ENCODE peak calls at places on chromosomes 16 and 17, in six cellular contexts. One of them, this sample, is unnamed.

GRCh38 chr17:82670661-82671060 is 22.4 kb upstream of the WDR45B start:
- DNase-seq in activated T-helper 1 cell treated with anti-CD3 and anti-CD28 coated beads, Interleukin-12 subunit alpha, Interleukin-12 subunit beta, Interleukin-2, Interleukin-4 antibody, amounts not matched to agents 30 ng/mL and 10 ng/mL and 1 ng/mL, durations not matched to agents 14 hours and 24 hours and 36 hours: no peak
- DNase-seq in stimulated activated CD4-positive, alpha-beta T cell treated with anti-CD3 and anti-CD28 coated beads, TNF-alpha, amount 100 ng/mL, for 48 hours: no peak
- DNase-seq in hepatocyte: no peak
- DNase-seq in HFF-Myc: no peak
- DNase-seq in central memory CD8-positive, alpha-beta T cell: no peak
- DNase-seq in this sample: no peak

GRCh38 chr17:68319420-68320162 is 28.3 kb downstream of the ARSG start:
- DNase-seq in activated T-helper 1 cell treated with anti-CD3 and anti-CD28 coated beads, Interleukin-12 subunit alpha, Interleukin-12 subunit beta, Interleukin-2, Interleukin-4 antibody, amounts not matched to agents 30 ng/mL and 10 ng/mL and 1 ng/mL, durations not matched to agents 14 hours and 24 hours and 36 hours: no peak
- DNase-seq in stimulated activated CD4-positive, alpha-beta T cell treated with anti-CD3 and anti-CD28 coated beads, TNF-alpha, amount 100 ng/mL, for 48 hours: no peak
- DNase-seq in hepatocyte: no peak
- DNase-seq in HFF-Myc: no peak
- DNase-seq in central memory CD8-positive, alpha-beta T cell: no peak
- DNase-seq in this sample: no peak

GRCh38 chr17:78357687-78358537 is 2.0 kb downstream of the SOCS3 start:
- DNase-seq in activated T-helper 1 cell treated with anti-CD3 and anti-CD28 coated beads, Interleukin-12 subunit alpha, Interleukin-12 subunit beta, Interleukin-2, Interleukin-4 antibody, amounts not matched to agents 30 ng/mL and 10 ng/mL and 1 ng/mL, durations not matched to agents 14 hours and 24 hours and 36 hours: no peak
- DNase-seq in stimulated activated CD4-positive, alpha-beta T cell treated with anti-CD3 and anti-CD28 coated beads, TNF-alpha, amount 100 ng/mL, for 48 hours: no peak
- DNase-seq in hepatocyte: no peak
- DNase-seq in HFF-Myc: no peak
- DNase-seq in central memory CD8-positive, alpha-beta T cell: no peak
- DNase-seq in this sample: no peak

GRCh38 chr16:57711-58110 is 4.1 kb downstream of the SNRNP25 start:
- DNase-seq in activated T-helper 1 cell treated with anti-CD3 and anti-CD28 coated beads, Interleukin-12 subunit alpha, Interleukin-12 subunit beta, Interleukin-2, Interleukin-4 antibody, amounts not matched to agents 30 ng/mL and 10 ng/mL and 1 ng/mL, durations not matched to agents 14 hours and 24 hours and 36 hours: no peak
- DNase-seq in stimulated activated CD4-positive, alpha-beta T cell treated with anti-CD3 and anti-CD28 coated beads, TNF-alpha, amount 100 ng/mL, for 48 hours: no peak
- DNase-seq in hepatocyte: no peak
- DNase-seq in HFF-Myc: no peak
- DNase-seq in central memory CD8-positive, alpha-beta T cell: no peak
- DNase-seq in this sample: no peak

GRCh38 chr16:23357761-23358290 is 55.7 kb downstream of the SCNN1B start:
- DNase-seq in activated T-helper 1 cell treated with anti-CD3 and anti-CD28 coated beads, Interleukin-12 subunit alpha, Interleukin-12 subunit beta, Interleukin-2, Interleukin-4 antibody, amounts not matched to agents 30 ng/mL and 10 ng/mL and 1 ng/mL, durations not matched to agents 14 hours and 24 hours and 36 hours: no peak
- DNase-seq in stimulated activated CD4-positive, alpha-beta T cell treated with anti-CD3 and anti-CD28 coated beads, TNF-alpha, amount 100 ng/mL, for 48 hours: no peak
- DNase-seq in hepatocyte: no peak
- DNase-seq in HFF-Myc: no peak
- DNase-seq in central memory CD8-positive, alpha-beta T cell: no peak
- DNase-seq in this sample: no peak

GRCh38 chr17:29577778-29578211 is 9.3 kb downstream of the TP53I13 start:
- DNase-seq in activated T-helper 1 cell treated with anti-CD3 and anti-CD28 coated beads, Interleukin-12 subunit alpha, Interleukin-12 subunit beta, Interleukin-2, Interleukin-4 antibody, amounts not matched to agents 30 ng/mL and 10 ng/mL and 1 ng/mL, durations not matched to agents 14 hours and 24 hours and 36 hours: no peak
- DNase-seq in stimulated activated CD4-positive, alpha-beta T cell treated with anti-CD3 and anti-CD28 coated beads, TNF-alpha, amount 100 ng/mL, for 48 hours: no peak
- DNase-seq in hepatocyte: no peak
- DNase-seq in HFF-Myc: no peak
- DNase-seq in central memory CD8-positive, alpha-beta T cell: no peak
- DNase-seq in this sample: no peak

GRCh38 chr17:51802544-51802943 is 356.0 kb downstream of the CA10 start:
- DNase-seq in activated T-helper 1 cell treated with anti-CD3 and anti-CD28 coated beads, Interleukin-12 subunit alpha, Interleukin-12 subunit beta, Interleukin-2, Interleukin-4 antibody, amounts not matched to agents 30 ng/mL and 10 ng/mL and 1 ng/mL, durations not matched to agents 14 hours and 24 hours and 36 hours: no peak
- DNase-seq in stimulated activated CD4-positive, alpha-beta T cell treated with anti-CD3 and anti-CD28 coated beads, TNF-alpha, amount 100 ng/mL, for 48 hours: no peak
- DNase-seq in hepatocyte: no peak
- DNase-seq in HFF-Myc: no peak
- DNase-seq in central memory CD8-positive, alpha-beta T cell: no peak
- DNase-seq in this sample: no peak

GRCh38 chr16:27769561-27770222 is 219.7 kb downstream of the KATNIP start:
- DNase-seq in activated T-helper 1 cell treated with anti-CD3 and anti-CD28 coated beads, Interleukin-12 subunit alpha, Interleukin-12 subunit beta, Interleukin-2, Interleukin-4 antibody, amounts not matched to agents 30 ng/mL and 10 ng/mL and 1 ng/mL, durations not matched to agents 14 hours and 24 hours and 36 hours: no peak
- DNase-seq in stimulated activated CD4-positive, alpha-beta T cell treated with anti-CD3 and anti-CD28 coated beads, TNF-alpha, amount 100 ng/mL, for 48 hours: no peak
- DNase-seq in hepatocyte: no peak
- DNase-seq in HFF-Myc: no peak
- DNase-seq in central memory CD8-positive, alpha-beta T cell: no peak
- DNase-seq in this sample: no peak

GRCh38 chr16:4679156-4679853 is 14.1 kb upstream of the NUDT16L1 start:
- DNase-seq in activated T-helper 1 cell treated with anti-CD3 and anti-CD28 coated beads, Interleukin-12 subunit alpha, Interleukin-12 subunit beta, Interleukin-2, Interleukin-4 antibody, amounts not matched to agents 30 ng/mL and 10 ng/mL and 1 ng/mL, durations not matched to agents 14 hours and 24 hours and 36 hours: no peak
- DNase-seq in stimulated activated CD4-positive, alpha-beta T cell treated with anti-CD3 and anti-CD28 coated beads, TNF-alpha, amount 100 ng/mL, for 48 hours: no peak
- DNase-seq in hepatocyte: no peak
- DNase-seq in HFF-Myc: no peak
- DNase-seq in central memory CD8-positive, alpha-beta T cell: no peak
- DNase-seq in this sample: no peak